ENCODE peak calls at places on chromosomes 2 and 18, in six cellular contexts. T is mesendoderm, P is IMR-90, M is neuronal stem cell, V is mesenchymal stem cell, L is H1. Y is an unnamed sample.

GRCh38 chr2:101223814-101224231 is 28.9 kb upstream of the CNOT11 start:
- DNase-seq in M (no peak), P (no peak), V (no peak), L (no peak), T (no peak), Y (no peak)

GRCh38 chr2:20439503-20439902 is 7.4 kb upstream of the RHOB start:
- DNase-seq in L (no peak), V (no peak), T (no peak), M (no peak), P (no peak), Y (no peak)

GRCh38 chr2:112095654-112096053 is 40.6 kb downstream of the TMEM87B start:
- DNase-seq in L (no peak), V (peak), T (no peak), M (no peak), P (no peak), Y (no peak)

GRCh38 chr2:156563994-156564753 is 128.0 kb downstream of the GPD2 start:
- DNase-seq in L (no peak), V (no peak), T (no peak), M (no peak), P (no peak), Y (no peak)

GRCh38 chr2:30348825-30349224 is 98.2 kb upstream of the LCLAT1 start:
- DNase-seq in V (no peak), T (no peak), L (no peak), P (no peak), M (no peak), Y (no peak)

GRCh38 chr2:40746150-40746549 is 294.3 kb upstream of the SLC8A1 start:
- DNase-seq in T (no peak), M (no peak), L (no peak), P (no peak), V (no peak), Y (no peak)

GRCh38 chr18:32695534-32695933 is 77.3 kb downstream of the KLHL14 start:
- DNase-seq in V (no peak), M (no peak), P (no peak), T (no peak), L (no peak), Y (no peak)

GRCh38 chr2:16725549-16725948 is 59.9 kb upstream of the CYRIA start:
- DNase-seq in L (no peak), V (peak), M (no peak), P (peak), T (peak), Y (no peak)

GRCh38 chr18:47397671-47398319 is 146.3 kb upstream of the SKOR2 start:
- DNase-seq in V (no peak), M (no peak), T (peak), L (peak), P (no peak), Y (peak)

GRCh38 chr2:235498556-235499305 is 4.9 kb downstream of the AGAP1 start:
- DNase-seq in L (no peak), M (no peak), P (no peak), V (no peak), T (peak), Y (peak)

GRCh38 chr2:42495234-42495581 is 1.4 kb upstream of the KCNG3 start:
- DNase-seq in P (no peak), M (no peak), L (no peak), T (no peak), V (no peak), Y (no peak)

GRCh38 chr18:49562481-49563129 is 748 bp downstream of the LIPG start:
- DNase-seq in V (peak), M (no peak), T (peak), L (peak), P (no peak), Y (peak)

GRCh38 chr2:56132138-56132537 is 51.7 kb upstream of the CCDC85A start:
- DNase-seq in T (peak), M (peak), P (peak), V (peak), L (no peak), Y (no peak)

GRCh38 chr18:44474596-44474995 is 206.1 kb upstream of the SETBP1 start:
- DNase-seq in T (no peak), M (no peak), L (no peak), V (no peak), P (no peak), Y (no peak)

GRCh38 chr18:51235011-51235789 is 37.7 kb upstream of the MEX3C start:
- DNase-seq in T (peak), P (no peak), V (peak), L (no peak), M (no peak), Y (no peak)

GRCh38 chr2:230899287-230899686 is 25.8 kb downstream of the GPR55 start:
- DNase-seq in T (peak), L (no peak), P (no peak), M (no peak), V (no peak), Y (peak)

GRCh38 chr2:218006741-218007140 is 3.9 kb upstream of the TNS1 start:
- DNase-seq in T (no peak), V (peak), M (no peak), P (peak), L (no peak), Y (no peak)

GRCh38 chr2:25377822-25378421 is 36.2 kb upstream of the DNMT3A start:
- DNase-seq in V (no peak), T (no peak), P (no peak), L (peak), M (no peak), Y (peak)

GRCh38 chr2:180763249-180763989 is 217.0 kb upstream of the UBE2E3 start:
- DNase-seq in V (no peak), P (no peak), M (no peak), L (no peak), T (no peak), Y (no peak)

GRCh38 chr2:129883121-129883520 is 96.3 kb upstream of the RAB6C start:
- DNase-seq in L (no peak), M (no peak), P (no peak), V (no peak), T (no peak), Y (no peak)

GRCh38 chr2:225466891-225467604 is 67.5 kb downstream of the NYAP2 start:
- DNase-seq in V (no peak), P (no peak), M (no peak), L (no peak), T (no peak), Y (no peak)

GRCh38 chr2:51919395-51919794 is 887.5 kb upstream of the NRXN1 start:
- DNase-seq in P (peak), T (no peak), V (no peak), L (no peak), M (no peak), Y (no peak)

GRCh38 chr2:174336403-174337336 is 1.9 kb downstream of the SP9 start:
- DNase-seq in M (peak), L (peak), T (peak), P (no peak), V (peak), Y (peak)

DNA sequence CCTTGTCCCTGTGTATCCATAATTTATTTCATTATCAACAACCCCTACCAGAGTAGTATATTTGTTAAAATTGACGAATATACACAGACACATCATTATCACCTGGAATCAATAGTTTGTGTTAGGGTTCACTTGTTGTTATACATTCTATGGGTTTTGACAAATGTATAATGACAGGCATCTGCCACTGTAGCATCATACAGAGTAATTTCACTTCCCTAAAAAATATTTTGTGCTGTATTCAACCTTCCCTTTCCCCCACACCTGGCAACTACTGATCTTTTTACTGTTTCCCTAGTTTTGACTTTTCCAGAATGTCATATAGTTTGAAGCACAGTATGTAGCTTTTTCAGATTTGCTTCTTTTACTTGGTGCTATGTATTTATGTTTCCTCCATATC is 132.0 kb downstream of the ZNF804A start:
- DNase-seq in M (no peak), T (no peak), V (no peak), L (no peak), P (no peak), Y (no peak)
- H2BK15ac ChIP-seq in M (no peak), T (no peak), V (no peak), L (no peak), P (no peak), Y (no peak)

GRCh38 chr2:11375689-11376027 is 31.2 kb upstream of the ROCK2 start:
- DNase-seq in T (no peak), M (no peak), V (no peak), P (no peak), L (no peak), Y (no peak)

GRCh38 chr2:11376071-11376470 is 31.6 kb upstream of the ROCK2 start:
- DNase-seq in M (no peak), L (no peak), V (no peak), T (no peak), P (no peak), Y (no peak)

GRCh38 chr2:11377915-11378649 is 33.6 kb upstream of the ROCK2 start:
- DNase-seq in V (peak), M (no peak), P (peak), T (no peak), L (no peak), Y (no peak)

GRCh38 chr2:11373096-11373495 is 28.7 kb upstream of the ROCK2 start:
- DNase-seq in T (no peak), P (no peak), M (no peak), L (no peak), V (no peak), Y (no peak)

DNA sequence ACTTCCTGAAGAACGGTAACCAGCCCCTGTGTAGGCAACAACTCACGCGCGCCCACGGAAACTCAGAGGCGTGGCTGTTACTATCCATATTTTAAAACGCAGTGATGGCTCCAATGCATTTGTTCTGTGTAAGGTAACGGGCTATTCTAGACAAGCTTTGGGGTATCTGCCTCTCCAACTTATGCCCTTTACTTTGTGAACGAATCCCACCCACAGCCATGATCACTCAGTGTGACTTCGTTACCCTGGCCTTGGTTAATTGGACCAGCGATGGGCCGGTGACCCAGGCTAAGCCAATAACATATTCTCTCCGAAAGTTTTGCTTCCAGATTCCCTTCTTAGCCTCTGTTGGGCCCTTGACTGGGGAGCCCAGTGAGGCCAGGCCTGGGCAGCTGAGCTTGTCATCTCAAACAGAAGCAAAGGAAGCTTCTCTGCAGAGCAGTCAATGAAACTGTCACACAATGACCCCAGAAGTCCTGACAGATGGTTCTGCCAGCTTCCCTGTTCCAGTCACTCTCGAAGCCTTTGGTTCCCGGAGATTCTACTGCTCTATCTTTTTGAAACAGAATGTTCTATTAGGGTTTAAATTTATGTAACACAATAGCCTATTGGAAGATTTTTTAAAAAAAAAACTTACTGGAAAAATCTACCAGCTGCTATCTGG is 30.7 kb upstream of the ROCK2 start:
- DNase-seq in P (no peak), T (no peak), M (no peak), V (peak), L (no peak), Y (no peak)
- H3K4ac ChIP-seq in P (peak), T (no peak), M (no peak), V (peak), L (no peak), Y (no peak)

GRCh38 chr18:61893304-61893970 is 630 bp upstream of the RNF152 start:
- DNase-seq in V (peak), M (peak), T (peak), P (peak), L (peak), Y (peak)
- H3K4me2 ChIP-seq in V (peak), M (peak), T (peak), P (peak), L (peak), Y (peak)

DNA sequence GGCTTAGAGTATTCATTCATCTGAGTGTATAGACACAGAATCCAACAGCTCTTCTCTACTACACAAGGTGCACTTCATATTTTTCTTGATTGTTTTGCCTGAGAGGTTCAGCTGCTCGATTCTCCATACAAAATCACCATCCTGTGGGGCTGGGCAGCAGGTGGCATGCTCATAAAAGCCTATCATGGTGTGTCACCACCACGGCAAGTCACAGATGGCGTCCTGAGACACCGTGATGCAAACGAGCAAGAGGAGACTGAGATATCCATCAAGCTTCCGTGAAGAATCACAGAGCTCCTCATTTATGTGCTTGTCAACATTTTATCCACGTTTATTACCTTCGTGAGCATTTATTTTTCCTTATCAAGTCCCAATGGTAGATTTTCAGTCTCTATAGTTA is 22.4 kb upstream of the NRP2 start:
- DNase-seq in T (no peak), M (no peak), V (no peak), P (no peak), L (peak), Y (no peak)
- H2BK15ac ChIP-seq in T (no peak), M (no peak), V (no peak), P (peak), L (no peak), Y (no peak)

GRCh38 chr18:57585846-57586242 is 658 bp downstream of the FECH start:
- DNase-seq in T (peak), V (no peak), M (no peak), L (no peak), P (no peak), Y (no peak)

GRCh38 chr18:57589162-57589561 is 2.7 kb upstream of the FECH start:
- DNase-seq in V (no peak), L (no peak), P (no peak), M (no peak), T (no peak), Y (no peak)

GRCh38 chr18:57586243-57587049 is at the start of gene FECH:
- DNase-seq in V (peak), T (peak), L (peak), M (peak), P (peak), Y (peak)

GRCh38 chr18:57585421-57585820 is 1.1 kb downstream of the FECH start:
- DNase-seq in L (no peak), V (no peak), T (no peak), M (peak), P (peak), Y (no peak)

GRCh38 chr18:57587262-57587661 is 760 bp upstream of the FECH start:
- DNase-seq in L (no peak), P (no peak), M (no peak), V (no peak), T (no peak), Y (no peak)
- H3K4ac ChIP-seq in L (no peak), P (peak), M (no peak), V (no peak), T (no peak), Y (no peak)

GRCh38 chr18:5885337-5885736 is 10.0 kb downstream of the TMEM200C start:
- DNase-seq in V (no peak), M (no peak), P (no peak), T (no peak), L (no peak), Y (no peak)
- H3K4me2 ChIP-seq in V (no peak), M (no peak), P (no peak), T (no peak), L (peak), Y (no peak)

GRCh38 chr2:203973000-203973399 is 36.4 kb downstream of the ICOS start:
- DNase-seq in V (no peak), T (no peak), P (no peak), L (no peak), M (no peak), Y (no peak)
- H2BK15ac ChIP-seq in V (no peak), T (no peak), P (no peak), L (no peak), M (no peak), Y (no peak)

GRCh38 chr2:236714061-236714460 is 144.4 kb downstream of the ACKR3 start:
- DNase-seq in V (no peak), P (no peak), T (no peak), M (no peak), L (no peak), Y (no peak)

GRCh38 chr2:236712304-236712703 is 142.7 kb downstream of the ACKR3 start:
- DNase-seq in T (no peak), M (no peak), P (peak), V (peak), L (no peak), Y (no peak)

GRCh38 chr2:236715077-236715476 is 145.5 kb downstream of the ACKR3 start:
- DNase-seq in M (peak), P (no peak), V (no peak), T (no peak), L (no peak), Y (no peak)

GRCh38 chr2:236711440-236711839 is 141.8 kb downstream of the ACKR3 start:
- DNase-seq in L (no peak), V (no peak), P (no peak), M (no peak), T (no peak), Y (no peak)

GRCh38 chr2:236712961-236713673 is 143.5 kb downstream of the ACKR3 start:
- DNase-seq in M (no peak), P (no peak), L (no peak), V (no peak), T (no peak), Y (no peak)
- H3K4ac ChIP-seq in M (no peak), P (no peak), L (no peak), V (no peak), T (no peak), Y (no peak)

GRCh38 chr2:120348134-120349103 is 2.5 kb downstream of the INHBB start:
- DNase-seq in M (no peak), L (no peak), V (no peak), T (no peak), P (peak), Y (no peak)
- H3K4me2 ChIP-seq in M (no peak), L (peak), V (no peak), T (no peak), P (no peak), Y (no peak)